ENCODE peak calls at places on chromosomes 7 and 10, in six cellular contexts. U is ovary, I is cardiac fibroblast, E is mammary epithelial cell, W is adrenal gland, H is astrocyte of the cerebellum. X is an unnamed sample.

GRCh38 chr7:84139986-84140729 is 54.4 kb downstream of the SEMA3A start:
- DNase-seq in U (no peak), I (peak; percentile 20), E (no peak), W (no peak), H (no peak), X (no peak)

GRCh38 chr10:78936412-78937342 is 132.1 kb upstream of the ZMIZ1 start:
- DNase-seq in U (no peak), I (no peak), E (no peak), W (no peak), H (no peak), X (no peak)

GRCh38 chr7:144546795-144547194 is 143.3 kb upstream of the NOBOX start:
- DNase-seq in U (no peak), I (no peak), E (no peak), W (no peak), H (no peak), X (no peak)

GRCh38 chr7:39560398-39560797 is 5.8 kb upstream of the YAE1 start:
- DNase-seq in U (no peak), I (no peak), E (no peak), W (no peak), H (no peak), X (no peak)

GRCh38 chr10:124596914-124597676 is 135.5 kb downstream of the LHPP start:
- DNase-seq in U (no peak), I (no peak), E (no peak), W (peak; percentile 9), H (no peak), X (no peak)

GRCh38 chr7:108014747-108015682 is 12.1 kb upstream of the LAMB1 start:
- DNase-seq in U (no peak), I (peak; percentile 69), E (peak; percentile 32), W (no peak), H (peak; percentile 70), X (no peak)

GRCh38 chr10:24346877-24347505 is 138.1 kb downstream of the KIAA1217 start:
- DNase-seq in U (no peak), I (no peak), E (peak; percentile 21), W (no peak), H (no peak), X (no peak)

GRCh38 chr7:19146699-19147098 is 1.5 kb upstream of the FERD3L start:
- DNase-seq in U (no peak), I (peak; percentile 52), E (peak; percentile 12), W (no peak), H (peak; percentile 31), X (peak; percentile 5)

GRCh38 chr10:23525406-23525805 is 86.5 kb downstream of the OTUD1 start:
- DNase-seq in U (no peak), I (peak; percentile 45), E (peak; percentile 14), W (peak; percentile 42), H (peak; percentile 1), X (no peak)

GRCh38 chr10:25683291-25683690 is 250.7 kb upstream of the MYO3A start:
- DNase-seq in U (no peak), I (peak; percentile 3), E (peak; percentile 2), W (no peak), H (no peak), X (no peak)

GRCh38 chr7:91156326-91156725 is 107.9 kb upstream of the FZD1 start:
- DNase-seq in U (no peak), I (no peak), E (no peak), W (no peak), H (no peak), X (no peak)

GRCh38 chr10:23096814-23097549 is 1.6 kb downstream of the MSRB2 start:
- DNase-seq in U (peak; percentile 50), I (peak; percentile 71), E (peak; percentile 37), W (peak; percentile 25), H (peak; percentile 56), X (no peak)

GRCh38 chr7:23893942-23894890 is 184.2 kb downstream of the STK31 start:
- DNase-seq in U (no peak), I (peak; percentile 53), E (no peak), W (no peak), H (no peak), X (no peak)

GRCh38 chr10:27683226-27683625 is 62.4 kb downstream of the MKX start:
- DNase-seq in U (no peak), I (no peak), E (no peak), W (no peak), H (no peak), X (no peak)

GRCh38 chr7:106768324-106768751 is 96.7 kb upstream of the PIK3CG start:
- DNase-seq in U (no peak), I (no peak), E (no peak), W (no peak), H (no peak), X (no peak)
- H3K4me3 ChIP-seq in U (no peak overlapping the region), I (no peak overlapping the region), E (no peak overlapping the region), W (no peak overlapping the region), H (no peak overlapping the region), X (no peak overlapping the region)

GRCh38 chr10:48309711-48310226 is 3.3 kb downstream of the MAPK8 start:
- DNase-seq in U (no peak), I (peak; percentile 75), E (peak; percentile 76), W (no peak), H (no peak), X (no peak)
- TF ChIP-seq CTCF in U (no peak), I (peak; percentile 15), E (peak; percentile 43), W (no peak), H (peak; percentile 25), X (no peak)

GRCh38 chr10:76150886-76151288 is 719.5 kb downstream of the LRMDA start:
- DNase-seq in U (no peak), I (no peak), E (no peak), W (no peak), H (no peak), X (no peak)
- H3K4me3 ChIP-seq in U (no peak overlapping the region), I (no peak overlapping the region), E (no peak overlapping the region), W (no peak overlapping the region), H (no peak overlapping the region), X (no peak overlapping the region)

DNA sequence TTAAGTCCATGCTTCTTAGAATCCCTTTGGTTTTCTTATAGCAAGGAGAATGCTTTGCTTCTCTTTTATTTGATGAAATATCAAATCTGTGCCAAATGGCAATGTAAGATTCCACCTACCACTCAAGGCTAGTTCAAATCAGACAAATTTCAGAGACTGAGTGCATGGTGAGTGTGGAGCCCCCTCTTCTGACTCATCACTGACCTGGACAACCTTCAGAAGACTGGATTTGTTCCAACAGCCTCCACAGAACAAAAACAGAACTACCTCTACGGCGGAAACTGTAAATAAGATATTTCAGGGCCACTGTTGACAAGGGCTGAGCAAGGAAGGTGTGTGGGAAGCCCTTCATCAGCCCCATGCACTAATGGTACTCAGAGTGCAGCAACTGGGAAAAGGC is 21.1 kb downstream of the NCAPG2 start:
- DNase-seq in U (no peak), I (peak; percentile 33), E (no peak), W (no peak), H (no peak), X (no peak)
- TF ChIP-seq CTCF in U (no peak), I (no peak), E (no peak), W (no peak), H (no peak), X (no peak)

DNA sequence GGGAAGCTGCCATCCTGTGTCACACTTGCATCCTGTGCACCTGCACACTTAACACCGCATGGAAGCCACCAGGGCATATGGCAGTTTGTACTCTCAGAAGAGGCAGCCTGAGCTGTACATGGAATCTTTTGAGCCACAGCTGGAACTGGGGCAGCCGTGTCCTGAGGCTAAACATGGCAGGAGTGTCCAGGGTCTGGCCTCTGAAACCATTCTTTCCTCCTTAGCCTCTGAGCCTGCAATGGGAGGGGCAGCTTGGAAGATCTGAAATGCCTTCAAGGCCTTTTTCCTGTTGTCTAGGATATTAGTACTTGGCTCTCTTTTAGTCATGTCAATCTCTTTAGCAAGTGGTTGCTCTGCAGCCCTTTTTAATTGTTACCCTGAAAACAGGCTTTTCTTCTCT is 16.4 kb downstream of the PLCE1 start:
- DNase-seq in U (no peak), I (no peak), E (no peak), W (no peak), H (no peak), X (no peak)
- H3K4me3 ChIP-seq in U (no peak overlapping the region), I (no peak overlapping the region), E (no peak overlapping the region), W (no peak overlapping the region), H (no peak overlapping the region), X (no peak overlapping the region)

X was measured in HFF-Myc.